ENCODE peak calls at places on chromosomes 2 and 18, in eight cellular contexts. Q is adrenal gland, C is A549, F is IMR-90, O is tibial nerve, G is testis, M is endothelial cell of umbilical vein, L is HepG2. I is an unnamed sample. For H3K4me1, the result is how much of the 10 kb centered on the place peaks cover.

GRCh38 chr2:144596074-144596871 is 76.4 kb upstream of the ZEB2 start:
- DNase-seq in C (peak), F (peak), G (no peak), M (peak), Q (no peak), L (peak), O (no peak), I (no peak)

GRCh38 chr2:67561411-67561965 is 164.4 kb downstream of the ETAA1 start:
- DNase-seq in O (no peak), Q (peak), M (peak), L (no peak), C (peak), G (peak), F (peak), I (no peak)

GRCh38 chr2:235300368-235301201 is 193.3 kb upstream of the AGAP1 start:
- DNase-seq in O (peak), Q (no peak), L (no peak), C (no peak), M (peak), G (no peak), F (peak), I (peak)

GRCh38 chr18:57009836-57010235 is 137.1 kb upstream of the BOD1L2 start:
- DNase-seq in F (no peak), G (no peak), C (no peak), Q (no peak), M (no peak), L (no peak), O (no peak), I (no peak)

GRCh38 chr2:120219766-120220165 is 3.4 kb downstream of the TMEM185B start:
- DNase-seq in M (no peak), L (no peak), Q (no peak), F (no peak), C (no peak), G (no peak), O (no peak), I (peak)

GRCh38 chr2:23698733-23699391 is 228.1 kb downstream of the ATAD2B start:
- DNase-seq in L (no peak), F (peak), M (peak), Q (no peak), O (no peak), G (no peak), C (no peak), I (no peak)

GRCh38 chr2:5524551-5524950 is 167.6 kb upstream of the SOX11 start:
- DNase-seq in Q (no peak), C (no peak), O (no peak), L (no peak), G (no peak), F (no peak), M (no peak), I (no peak)

GRCh38 chr2:174874081-174874480 is 109.8 kb upstream of the CHRNA1 start:
- DNase-seq in L (no peak), O (no peak), M (peak), Q (no peak), C (no peak), G (no peak), F (no peak), I (no peak)

GRCh38 chr18:48933578-48934399 is 17.0 kb downstream of the SMAD7 start:
- DNase-seq in O (no peak), M (peak), L (no peak), G (no peak), F (no peak), Q (no peak), C (no peak), I (no peak)

GRCh38 chr2:557635-558301 is 119.4 kb downstream of the TMEM18 start:
- DNase-seq in G (peak), O (no peak), M (no peak), Q (no peak), C (no peak), L (no peak), F (no peak), I (no peak)

GRCh38 chr2:222375798-222376197 is 48.5 kb upstream of the SGPP2 start:
- DNase-seq in L (no peak), O (no peak), F (no peak), C (no peak), M (no peak), Q (no peak), G (no peak), I (no peak)

GRCh38 chr2:33409417-33409955 is 67.0 kb upstream of the RASGRP3 start:
- DNase-seq in C (no peak), F (no peak), O (no peak), Q (no peak), M (no peak), L (no peak), G (no peak), I (no peak)

GRCh38 chr2:27701676-27702075 is 38.0 kb downstream of the SLC4A1AP start:
- DNase-seq in Q (no peak), M (no peak), G (no peak), L (no peak), F (no peak), O (no peak), C (no peak), I (no peak)

GRCh38 chr2:23761638-23762037 is 165.3 kb downstream of the ATAD2B start:
- DNase-seq in M (no peak), L (no peak), G (no peak), O (no peak), C (no peak), Q (no peak), F (no peak), I (no peak)

GRCh38 chr2:88690591-88691338 is 708 bp upstream of the RPIA start:
- DNase-seq in C (peak), F (peak), M (no peak), L (peak), O (no peak), Q (no peak), G (peak), I (peak)

GRCh38 chr2:54966165-54966819 is 84.0 kb downstream of the RTN4 start:
- DNase-seq in F (no peak), O (no peak), M (peak), C (no peak), G (no peak), Q (no peak), L (no peak), I (no peak)

GRCh38 chr2:200174433-200175216 is 131.9 kb upstream of the SPATS2L start:
- DNase-seq in M (no peak), Q (no peak), L (no peak), C (no peak), O (no peak), G (no peak), F (no peak), I (no peak)

GRCh38 chr18:36628435-36629094 is 200.2 kb downstream of the TPGS2 start:
- DNase-seq in O (no peak), C (no peak), Q (no peak), M (no peak), G (no peak), F (peak), L (peak), I (no peak)

GRCh38 chr2:97748397-97748796 is 35.0 kb downstream of the ZAP70 start:
- DNase-seq in L (peak), O (no peak), Q (no peak), M (no peak), C (peak), G (no peak), F (no peak), I (no peak)

GRCh38 chr18:62576277-62576676 is 53.5 kb downstream of the ZCCHC2 start:
- DNase-seq in L (no peak), G (no peak), Q (no peak), O (no peak), M (no peak), C (no peak), F (no peak), I (no peak)

GRCh38 chr2:145404690-145405089 is 884.8 kb upstream of the ZEB2 start:
- DNase-seq in L (no peak), G (no peak), C (no peak), O (no peak), F (peak), Q (no peak), M (no peak), I (no peak)

GRCh38 chr18:80247403-80247916 is at the start of gene PARD6G:
- DNase-seq in C (peak), L (peak), G (peak), Q (peak), M (peak), F (peak), O (peak), I (peak)

GRCh38 chr2:28360742-28361293 is 31.8 kb upstream of the FOSL2 start:
- DNase-seq in G (no peak), F (peak), C (no peak), O (no peak), L (no peak), Q (no peak), M (peak), I (no peak)

GRCh38 chr2:193240752-193241151 is 1046.0 kb upstream of the TMEFF2 start:
- DNase-seq in L (peak), C (no peak), F (no peak), M (no peak), O (no peak), G (no peak), Q (no peak), I (no peak)

GRCh38 chr2:227125506-227125905 is 38.5 kb downstream of the COL4A4 start:
- DNase-seq in G (peak), L (peak), O (no peak), Q (peak), M (no peak), C (no peak), F (no peak), I (no peak)

GRCh38 chr2:14632133-14632936 is at the start of gene LRATD1:
- DNase-seq in L (peak), M (peak), F (peak), C (peak), O (peak), Q (peak), G (peak), I (peak)

GRCh38 chr18:34592961-34593382 is 117.1 kb upstream of the DTNA start:
- DNase-seq in Q (peak), L (no peak), F (peak), M (peak), O (peak), G (peak), C (no peak), I (peak)

GRCh38 chr2:121285077-121285449 is at the start of gene TFCP2L1:
- DNase-seq in G (peak), Q (no peak), O (no peak), L (no peak), C (peak), F (no peak), M (no peak), I (peak)
- H3K4me3 ChIP-seq in G (peak), Q (peak), O (peak), L (no peak), C (peak), F (no peak), M (no peak), I (peak)

DNA sequence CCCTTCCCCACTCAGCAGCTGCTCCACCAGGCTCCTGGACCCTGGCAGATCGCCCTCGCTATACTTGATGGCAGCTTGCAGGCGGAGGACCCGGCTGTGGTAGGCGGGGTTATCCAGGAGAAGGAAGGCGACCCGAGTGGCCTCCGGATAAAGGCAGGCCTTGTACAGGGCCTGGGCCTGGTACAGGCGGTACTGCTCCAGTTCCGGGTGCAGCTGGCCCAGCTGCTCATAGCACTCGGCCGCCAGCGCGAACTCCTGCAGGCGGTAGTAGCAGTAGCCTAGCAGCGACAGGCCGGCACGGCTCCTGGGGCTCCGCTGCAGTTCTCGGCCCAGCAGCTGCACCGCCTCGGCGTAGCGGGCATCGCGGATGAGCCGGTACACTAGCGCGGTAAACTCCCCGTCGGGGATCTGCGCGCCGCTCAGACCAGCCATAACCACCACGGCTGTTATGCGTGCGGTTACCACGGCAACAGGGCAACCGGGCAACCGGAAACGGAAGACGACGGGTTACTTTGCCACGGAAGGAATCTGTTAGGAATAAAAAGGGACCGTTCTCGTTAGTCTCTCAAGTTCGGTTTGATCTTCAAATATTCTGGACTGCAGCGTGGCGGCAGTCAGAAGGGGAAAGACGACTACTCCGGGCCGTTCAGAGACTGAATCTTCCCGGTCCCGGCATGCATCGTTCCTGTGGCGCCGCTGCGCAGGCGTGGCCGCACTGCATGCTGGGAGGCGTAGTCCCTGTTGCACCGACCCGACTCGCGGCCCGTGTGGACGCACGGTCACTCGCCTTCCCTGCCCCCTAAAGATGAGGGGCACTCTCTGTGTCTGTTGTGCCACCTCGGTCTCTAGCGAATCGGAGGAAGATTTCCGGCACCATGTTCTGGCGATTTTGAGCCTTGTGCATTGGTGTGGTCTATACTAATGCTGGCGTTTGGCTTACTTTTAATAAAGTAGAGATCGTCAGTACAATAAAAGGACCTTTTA is 226.0 kb downstream of the AGPS start:
- DNase-seq in Q (peak), M (peak), O (peak), C (peak), F (peak), G (peak), L (peak), I (peak)
- TF ChIP-seq POLR2A in Q (peak), M (peak), O (peak), C (peak), F (peak), G (no peak), L (peak), I (peak)

GRCh38 chr18:26663001-26663400 is 114.6 kb upstream of the KCTD1 start:
- DNase-seq in L (no peak), C (no peak), F (no peak), M (no peak), Q (no peak), O (no peak), G (no peak), I (no peak)
- H3K4me1 ChIP-seq in L (under half), C (under half), F (under half), M (under half), Q (under half), O (under half), G (under half), I (under half)

GRCh38 chr2:162478721-162479129 is 134.8 kb downstream of the GCA start:
- DNase-seq in Q (no peak), M (no peak), L (no peak), C (no peak), O (no peak), G (no peak), F (no peak), I (no peak)

GRCh38 chr2:162477011-162477410 is 133.1 kb downstream of the GCA start:
- DNase-seq in C (no peak), Q (no peak), M (no peak), L (no peak), F (no peak), O (no peak), G (no peak), I (no peak)

GRCh38 chr2:162473296-162473695 is 129.4 kb downstream of the GCA start:
- DNase-seq in L (no peak), C (no peak), F (no peak), M (no peak), O (no peak), Q (no peak), G (no peak), I (no peak)

GRCh38 chr2:162474006-162474405 is 130.1 kb downstream of the GCA start:
- DNase-seq in F (no peak), Q (no peak), C (no peak), M (no peak), O (no peak), L (no peak), G (no peak), I (no peak)

GRCh38 chr2:162475661-162476060 is 131.7 kb downstream of the GCA start:
- DNase-seq in F (no peak), O (no peak), C (no peak), Q (no peak), G (no peak), M (no peak), L (no peak), I (no peak)
- H3K4me3 ChIP-seq in F (no peak), O (no peak), C (no peak), Q (no peak), G (no peak), M (no peak), L (no peak), I (no peak)

GRCh38 chr2:60885683-60886082 is 4.3 kb downstream of the REL start:
- DNase-seq in O (no peak), M (peak), G (no peak), Q (no peak), L (peak), C (no peak), F (no peak), I (no peak)
- TF ChIP-seq POLR2A in O (no peak), M (no peak), G (no peak), Q (no peak), L (no peak), C (no peak), F (no peak), I (no peak)

GRCh38 chr18:51807336-51807735 is 532.7 kb upstream of the DCC start:
- DNase-seq in C (no peak), O (no peak), M (no peak), G (no peak), L (no peak), Q (no peak), F (no peak), I (no peak)
- H3K4me1 ChIP-seq in C (under half), O (under half), M (under half), G (under half), L (under half), Q (under half), F (under half), I (under half)

GRCh38 chr2:230849633-230850357 is 14.9 kb upstream of the ITM2C start:
- DNase-seq in L (peak), M (peak), O (peak), F (no peak), C (peak), Q (no peak), G (peak), I (no peak)

GRCh38 chr2:230846360-230846759 is 18.4 kb upstream of the ITM2C start:
- DNase-seq in Q (no peak), O (no peak), F (no peak), G (no peak), M (no peak), L (no peak), C (no peak), I (no peak)

GRCh38 chr2:230850358-230850658 is 14.4 kb upstream of the ITM2C start:
- DNase-seq in F (no peak), M (no peak), L (no peak), G (no peak), Q (no peak), O (no peak), C (no peak), I (no peak)

GRCh38 chr2:230852113-230852512 is 12.6 kb upstream of the ITM2C start:
- DNase-seq in O (no peak), L (no peak), G (no peak), M (no peak), Q (no peak), C (no peak), F (no peak), I (no peak)

GRCh38 chr2:230847883-230848388 is 16.8 kb upstream of the ITM2C start:
- DNase-seq in O (peak), M (peak), C (peak), G (peak), L (peak), Q (peak), F (peak), I (peak)
- H3K4me3 ChIP-seq in O (no peak), M (no peak), C (no peak), G (no peak), L (no peak), Q (no peak), F (no peak), I (no peak)

DNA sequence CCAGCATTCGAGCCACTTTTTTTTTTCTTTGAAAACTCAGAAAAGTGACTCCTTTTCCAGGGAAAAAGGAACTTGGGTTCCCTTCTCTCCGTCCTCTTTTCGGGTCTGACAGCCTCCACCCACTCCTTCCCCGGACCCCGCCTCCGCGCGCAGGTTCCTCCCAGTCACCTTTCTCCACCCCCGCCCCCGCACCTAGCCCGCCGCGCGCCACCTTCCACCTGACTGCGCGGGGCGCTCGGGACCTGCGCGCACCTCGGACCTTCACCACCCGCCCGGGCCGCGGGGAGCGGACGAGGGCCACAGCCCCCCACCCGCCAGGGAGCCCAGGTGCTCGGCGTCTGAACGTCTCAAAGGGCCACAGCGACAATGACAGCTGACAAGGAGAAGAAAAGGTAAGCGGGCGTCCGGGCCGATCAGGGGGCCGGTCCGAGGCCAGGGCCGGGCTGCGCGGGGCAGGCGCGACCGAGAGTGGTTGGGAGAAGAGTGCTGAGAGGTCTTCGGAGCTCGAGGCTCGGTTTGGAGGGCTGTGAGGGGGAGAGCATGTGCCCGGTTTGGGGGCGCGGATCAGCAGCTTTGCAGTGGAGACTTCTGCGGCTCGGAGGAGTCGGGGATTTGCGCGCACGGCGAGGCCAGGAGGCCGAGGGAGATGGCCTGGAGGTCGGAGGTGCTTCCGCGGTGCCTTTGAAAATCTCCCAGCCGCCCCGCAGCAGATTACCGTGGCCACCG is 502 bp downstream of the EPAS1 start:
- DNase-seq in O (peak), Q (peak), C (peak), G (peak), F (no peak), M (no peak), L (peak), I (peak)
- TF ChIP-seq POLR2A in O (no peak), Q (peak), C (no peak), G (no peak), F (no peak), M (no peak), L (no peak), I (peak)

GRCh38 chr18:3599235-3599634 is 149.3 kb downstream of the TGIF1 start:
- DNase-seq in C (no peak), M (no peak), O (no peak), F (no peak), G (no peak), Q (no peak), L (no peak), I (no peak)

GRCh38 chr18:3603460-3604259 is 153.7 kb downstream of the TGIF1 start:
- DNase-seq in Q (no peak), F (peak), M (peak), C (no peak), G (no peak), L (peak), O (no peak), I (no peak)

GRCh38 chr18:3596324-3597158 is 146.6 kb downstream of the TGIF1 start:
- DNase-seq in M (peak), L (peak), Q (peak), F (peak), G (peak), O (peak), C (no peak), I (no peak)

GRCh38 chr18:3597159-3597977 is 147.4 kb downstream of the TGIF1 start:
- DNase-seq in Q (no peak), L (no peak), F (peak), G (no peak), M (no peak), C (no peak), O (no peak), I (no peak)

DNA sequence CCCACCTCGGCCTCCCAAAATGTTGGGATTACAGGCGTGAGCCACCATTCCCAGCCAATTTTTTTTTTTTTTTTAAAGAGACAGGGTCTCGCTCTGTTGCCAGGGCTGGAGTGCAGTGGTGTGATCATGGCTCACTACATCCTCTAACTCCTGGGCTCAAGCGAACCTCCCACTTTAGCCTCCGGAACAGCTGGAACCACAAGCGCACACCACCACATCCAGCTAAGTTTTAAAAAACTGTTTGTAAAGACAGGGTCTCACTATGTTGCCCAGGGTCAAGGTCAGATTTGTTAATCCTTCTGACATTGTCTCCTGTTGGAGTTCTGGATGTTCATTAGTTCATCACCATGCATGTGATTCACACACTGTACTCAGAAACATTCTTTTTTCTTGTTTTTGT is 149.9 kb downstream of the TGIF1 start:
- DNase-seq in G (no peak), Q (no peak), O (no peak), F (no peak), C (no peak), M (no peak), L (no peak), I (no peak)
- H3K4me1 ChIP-seq in G (half or more), Q (half or more), O (under half), F (under half), C (half or more), M (half or more), L (half or more), I (under half)

I was measured in breast epithelium.